ENCODE peak calls at places on chromosomes 3 and 15, in six cellular contexts. One of them, this sample, is unnamed.

GRCh38 chr15:34279341-34279740 is 54.5 kb downstream of the EMC4 start:
- DNase-seq in OCI-LY7: no peak
- DNase-seq in MM.1S: no peak
- DNase-seq in neural progenitor cell: no peak
- DNase-seq in GM23248: peak
- DNase-seq in GM23338: no peak
- DNase-seq in this sample: peak

GRCh38 chr3:126671521-126671920 is 16.6 kb upstream of the TXNRD3 start:
- DNase-seq in MM.1S: peak
- DNase-seq in GM23248: no peak
- DNase-seq in neural progenitor cell: no peak
- DNase-seq in OCI-LY7: peak
- DNase-seq in GM23338: no peak
- DNase-seq in this sample: no peak

GRCh38 chr15:65303687-65304392 is 637 bp upstream of the RNU5B-1 start:
- DNase-seq in MM.1S: no peak
- DNase-seq in neural progenitor cell: peak
- DNase-seq in GM23248: peak
- DNase-seq in OCI-LY7: peak
- DNase-seq in GM23338: peak
- DNase-seq in this sample: peak

GRCh38 chr3:146414010-146414409 is 55.4 kb downstream of the PLSCR2 start:
- DNase-seq in GM23248: no peak
- DNase-seq in neural progenitor cell: no peak
- DNase-seq in OCI-LY7: no peak
- DNase-seq in MM.1S: no peak
- DNase-seq in GM23338: no peak
- DNase-seq in this sample: no peak

GRCh38 chr3:183123891-183124290 is 24.6 kb upstream of the MCCC1 start:
- DNase-seq in GM23338: no peak
- DNase-seq in GM23248: no peak
- DNase-seq in MM.1S: no peak
- DNase-seq in OCI-LY7: no peak
- DNase-seq in neural progenitor cell: no peak
- DNase-seq in this sample: peak

GRCh38 chr3:197125601-197126000 is 96.0 kb upstream of the MELTF start:
- DNase-seq in GM23248: peak
- DNase-seq in GM23338: no peak
- DNase-seq in neural progenitor cell: no peak
- DNase-seq in MM.1S: no peak
- DNase-seq in OCI-LY7: no peak
- DNase-seq in this sample: no peak

GRCh38 chr15:44087578-44088190 is 107.4 kb downstream of the FRMD5 start:
- DNase-seq in neural progenitor cell: no peak
- DNase-seq in OCI-LY7: no peak
- DNase-seq in GM23338: no peak
- DNase-seq in GM23248: peak
- DNase-seq in MM.1S: no peak
- DNase-seq in this sample: peak

GRCh38 chr3:60298141-60298540 is 953.1 kb downstream of the FHIT start:
- DNase-seq in OCI-LY7: no peak
- DNase-seq in GM23248: no peak
- DNase-seq in GM23338: no peak
- DNase-seq in MM.1S: no peak
- DNase-seq in neural progenitor cell: no peak
- DNase-seq in this sample: no peak

GRCh38 chr15:47820780-47821319 is 103.5 kb downstream of the SEMA6D start:
- DNase-seq in neural progenitor cell: no peak
- DNase-seq in OCI-LY7: no peak
- DNase-seq in MM.1S: no peak
- DNase-seq in GM23248: peak
- DNase-seq in GM23338: no peak
- DNase-seq in this sample: no peak

GRCh38 chr15:70672081-70672480 is 91.3 kb downstream of the UACA start:
- DNase-seq in GM23338: no peak
- DNase-seq in MM.1S: peak
- DNase-seq in GM23248: no peak
- DNase-seq in neural progenitor cell: no peak
- DNase-seq in OCI-LY7: no peak
- DNase-seq in this sample: no peak

GRCh38 chr15:77568960-77569646 is 63.6 kb downstream of the LINGO1 start:
- DNase-seq in GM23338: peak
- DNase-seq in MM.1S: no peak
- DNase-seq in GM23248: no peak
- DNase-seq in OCI-LY7: no peak
- DNase-seq in neural progenitor cell: no peak
- DNase-seq in this sample: no peak

GRCh38 chr3:41363830-41364523 is 164.7 kb downstream of the CTNNB1 start:
- DNase-seq in neural progenitor cell: peak
- DNase-seq in GM23248: no peak
- DNase-seq in OCI-LY7: no peak
- DNase-seq in MM.1S: no peak
- DNase-seq in GM23338: no peak
- DNase-seq in this sample: no peak

GRCh38 chr3:116112686-116113085 is 332.6 kb downstream of the LSAMP start:
- DNase-seq in neural progenitor cell: no peak
- DNase-seq in GM23338: no peak
- DNase-seq in GM23248: peak
- DNase-seq in MM.1S: no peak
- DNase-seq in OCI-LY7: no peak
- DNase-seq in this sample: no peak

GRCh38 chr3:16441306-16441898 is 72.1 kb downstream of the RFTN1 start:
- DNase-seq in neural progenitor cell: no peak
- DNase-seq in OCI-LY7: peak
- DNase-seq in GM23338: no peak
- DNase-seq in GM23248: peak
- DNase-seq in MM.1S: no peak
- DNase-seq in this sample: no peak
- TF ChIP-seq EZH2phosphoT487 in neural progenitor cell: no peak
- TF ChIP-seq EZH2phosphoT487 in OCI-LY7: no peak
- TF ChIP-seq EZH2phosphoT487 in GM23338: no peak
- TF ChIP-seq EZH2phosphoT487 in GM23248: no peak
- TF ChIP-seq EZH2phosphoT487 in MM.1S: no peak
- TF ChIP-seq EZH2phosphoT487 in this sample: no peak

GRCh38 chr3:61669203-61669602 is 107.8 kb downstream of the PTPRG start:
- DNase-seq in GM23338: no peak
- DNase-seq in OCI-LY7: no peak
- DNase-seq in neural progenitor cell: no peak
- DNase-seq in MM.1S: no peak
- DNase-seq in GM23248: no peak
- DNase-seq in this sample: no peak

GRCh38 chr3:61666615-61667320 is 105.4 kb downstream of the PTPRG start:
- DNase-seq in GM23338: no peak
- DNase-seq in neural progenitor cell: no peak
- DNase-seq in OCI-LY7: no peak
- DNase-seq in MM.1S: no peak
- DNase-seq in GM23248: peak
- DNase-seq in this sample: no peak

GRCh38 chr3:61668317-61668864 is 107.0 kb downstream of the PTPRG start:
- DNase-seq in MM.1S: peak
- DNase-seq in GM23248: no peak
- DNase-seq in neural progenitor cell: no peak
- DNase-seq in GM23338: no peak
- DNase-seq in OCI-LY7: no peak
- DNase-seq in this sample: no peak

GRCh38 chr3:61667417-61668213 is 106.2 kb downstream of the PTPRG start:
- DNase-seq in neural progenitor cell: no peak
- DNase-seq in OCI-LY7: no peak
- DNase-seq in MM.1S: peak
- DNase-seq in GM23248: peak
- DNase-seq in GM23338: no peak
- DNase-seq in this sample: no peak

GRCh38 chr3:61669676-61670299 is 108.4 kb downstream of the PTPRG start:
- DNase-seq in GM23338: no peak
- DNase-seq in neural progenitor cell: no peak
- DNase-seq in OCI-LY7: peak
- DNase-seq in GM23248: no peak
- DNase-seq in MM.1S: peak
- DNase-seq in this sample: no peak
- TF ChIP-seq EZH2phosphoT487 in GM23338: no peak
- TF ChIP-seq EZH2phosphoT487 in neural progenitor cell: no peak
- TF ChIP-seq EZH2phosphoT487 in OCI-LY7: no peak
- TF ChIP-seq EZH2phosphoT487 in GM23248: no peak
- TF ChIP-seq EZH2phosphoT487 in MM.1S: no peak
- TF ChIP-seq EZH2phosphoT487 in this sample: no peak

DNA sequence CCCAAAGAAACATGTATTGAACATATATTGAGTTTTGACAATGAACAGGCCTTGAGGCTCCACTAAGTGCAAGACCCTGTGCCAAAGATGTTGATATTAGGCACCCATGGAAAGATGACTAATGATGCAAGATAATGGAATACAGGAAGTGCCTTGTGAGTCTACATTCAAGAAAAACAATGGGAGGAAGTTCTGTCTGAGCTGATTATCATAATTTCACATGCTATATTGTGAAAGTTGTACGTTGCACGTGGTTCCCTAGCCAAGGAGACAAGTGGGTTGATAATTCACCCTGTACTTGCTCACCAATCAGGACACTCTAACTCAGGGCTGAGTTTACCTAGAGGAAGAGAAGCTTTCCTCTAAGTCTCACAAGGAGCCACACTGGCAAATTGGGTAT is 186.9 kb upstream of the STAC start:
- DNase-seq in GM23248: no peak
- DNase-seq in neural progenitor cell: no peak
- DNase-seq in OCI-LY7: no peak
- DNase-seq in GM23338: no peak
- DNase-seq in MM.1S: no peak
- DNase-seq in this sample: peak
- TF ChIP-seq EZH2phosphoT487 in GM23248: no peak
- TF ChIP-seq EZH2phosphoT487 in neural progenitor cell: no peak
- TF ChIP-seq EZH2phosphoT487 in OCI-LY7: no peak
- TF ChIP-seq EZH2phosphoT487 in GM23338: no peak
- TF ChIP-seq EZH2phosphoT487 in MM.1S: no peak
- TF ChIP-seq EZH2phosphoT487 in this sample: no peak

GRCh38 chr15:90233701-90234518 is at the start of the genes CIB1 and GDPGP1:
- DNase-seq in MM.1S: peak
- DNase-seq in GM23248: peak
- DNase-seq in GM23338: peak
- DNase-seq in OCI-LY7: peak
- DNase-seq in neural progenitor cell: peak
- DNase-seq in this sample: peak
- TF ChIP-seq EZH2phosphoT487 in MM.1S: no peak
- TF ChIP-seq EZH2phosphoT487 in GM23248: no peak
- TF ChIP-seq EZH2phosphoT487 in GM23338: no peak
- TF ChIP-seq EZH2phosphoT487 in OCI-LY7: no peak
- TF ChIP-seq EZH2phosphoT487 in neural progenitor cell: peak
- TF ChIP-seq EZH2phosphoT487 in this sample: no peak

DNA sequence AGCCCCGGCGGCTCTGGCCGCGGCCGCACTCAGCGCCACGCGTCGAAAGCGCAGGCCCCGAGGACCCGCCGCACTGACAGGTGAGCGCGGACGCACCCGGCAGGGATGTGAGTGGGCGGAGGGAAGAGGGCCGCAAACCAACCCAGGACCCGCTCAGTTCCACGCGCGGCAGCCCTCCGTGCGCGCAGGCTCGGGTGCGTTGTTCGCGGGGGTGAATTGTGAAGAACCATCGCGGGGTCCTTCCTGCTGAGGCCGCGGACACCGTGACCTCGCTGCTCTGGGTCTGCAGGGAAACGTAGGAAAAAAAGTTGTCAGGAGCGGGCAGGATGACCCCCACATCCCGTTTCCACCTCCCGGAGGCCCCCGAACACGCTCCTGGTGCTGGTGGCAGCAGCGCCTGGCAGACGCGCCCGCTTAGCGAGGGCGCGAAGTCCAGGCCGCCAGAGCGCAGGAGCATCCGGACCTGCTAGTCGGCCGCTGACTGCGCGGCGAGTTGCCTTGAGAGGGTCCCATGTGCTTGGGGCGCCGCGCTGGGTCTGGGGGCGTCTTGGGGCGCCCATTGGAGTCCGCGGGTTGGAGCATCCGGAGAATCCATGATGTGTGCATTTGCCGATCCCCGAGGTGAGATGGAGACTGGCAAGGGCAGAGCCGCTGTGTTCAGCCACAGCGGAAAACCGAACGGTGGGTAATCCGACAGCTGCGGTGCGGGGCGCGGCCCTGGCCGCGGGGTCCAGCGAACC is 448 bp downstream of the GREM1 start:
- DNase-seq in OCI-LY7: no peak
- DNase-seq in GM23248: peak
- DNase-seq in GM23338: peak
- DNase-seq in MM.1S: no peak
- DNase-seq in neural progenitor cell: peak
- DNase-seq in this sample: no peak
- TF ChIP-seq EZH2phosphoT487 in OCI-LY7: no peak
- TF ChIP-seq EZH2phosphoT487 in GM23248: no peak
- TF ChIP-seq EZH2phosphoT487 in GM23338: peak
- TF ChIP-seq EZH2phosphoT487 in MM.1S: no peak
- TF ChIP-seq EZH2phosphoT487 in neural progenitor cell: peak
- TF ChIP-seq EZH2phosphoT487 in this sample: no peak

GRCh38 chr3:128402319-128402718 is 64.4 kb downstream of the DNAJB8 start:
- DNase-seq in OCI-LY7: no peak
- DNase-seq in MM.1S: no peak
- DNase-seq in GM23248: no peak
- DNase-seq in neural progenitor cell: no peak
- DNase-seq in GM23338: no peak
- DNase-seq in this sample: no peak
- TF ChIP-seq EZH2phosphoT487 in OCI-LY7: no peak
- TF ChIP-seq EZH2phosphoT487 in MM.1S: no peak
- TF ChIP-seq EZH2phosphoT487 in GM23248: no peak
- TF ChIP-seq EZH2phosphoT487 in neural progenitor cell: no peak
- TF ChIP-seq EZH2phosphoT487 in GM23338: no peak
- TF ChIP-seq EZH2phosphoT487 in this sample: no peak

This sample was measured in PC-3.